ENCODE peak calls at places on chromosome 1, in ten cellular contexts. S is CD4-positive, alpha-beta memory T cell; M is kidney epithelial cell; N is lung; J is Panc1; Z is right cardiac atrium; U is heart left ventricle; G is H9; V is uterus; I is upper lobe of right lung. K is an unnamed sample. For H3K27me3, the result is how much of the 10 kb centered on the place peaks cover.

GRCh38 chr1:34910425-34910824 is 19.0 kb downstream of the DLGAP3 start:
- DNase-seq in S (no peak), M (no peak), N (no peak), J (no peak), Z (no peak), U (no peak), G (no peak), V (no peak), I (no peak), K (no peak)

GRCh38 chr1:76239470-76239918 is 164.9 kb downstream of the ST6GALNAC3 start:
- DNase-seq in S (no peak), M (no peak), N (no peak), J (no peak), Z (no peak), U (no peak), G (no peak), V (no peak), I (no peak), K (no peak)

GRCh38 chr1:241702436-241702835 is 50.4 kb downstream of the WDR64 start:
- DNase-seq in S (no peak), M (no peak), N (no peak), J (no peak), Z (no peak), U (no peak), G (no peak), V (no peak), I (no peak), K (no peak)

GRCh38 chr1:15997637-15998280 is 6.3 kb upstream of the SRARP start:
- DNase-seq in S (no peak), M (no peak), N (no peak), J (no peak), Z (no peak), U (no peak), G (no peak), V (no peak), I (no peak), K (no peak)

GRCh38 chr1:226519741-226520598 is 28.6 kb upstream of the STUM start:
- DNase-seq in S (no peak), M (no peak), N (no peak), J (no peak), Z (no peak), U (no peak), G (peak), V (no peak), I (no peak), K (no peak)

GRCh38 chr1:74613894-74614293 is 59.7 kb downstream of the ERICH3 start:
- DNase-seq in S (no peak), M (no peak), N (no peak), J (no peak), Z (no peak), U (no peak), G (no peak), V (no peak), I (no peak), K (no peak)

GRCh38 chr1:165174485-165174884 is 182.0 kb downstream of the LMX1A start:
- DNase-seq in S (no peak), M (no peak), N (no peak), J (no peak), Z (no peak), U (no peak), G (no peak), V (no peak), I (no peak), K (no peak)

GRCh38 chr1:155022136-155022926 is 11.2 kb downstream of the DCST2 start:
- DNase-seq in S (no peak), M (no peak), N (no peak), J (no peak), Z (no peak), U (no peak), G (no peak), V (no peak), I (no peak), K (no peak)

GRCh38 chr1:18293291-18293690 is 185.7 kb downstream of the IGSF21 start:
- DNase-seq in S (no peak), M (no peak), N (no peak), J (no peak), Z (no peak), U (no peak), G (no peak), V (no peak), I (no peak), K (no peak)

GRCh38 chr1:178189814-178190213 is 95.9 kb downstream of the RASAL2 start:
- DNase-seq in S (no peak), M (no peak), N (no peak), J (no peak), Z (no peak), U (no peak), G (peak), V (no peak), I (no peak), K (no peak)

GRCh38 chr1:154652893-154653292 is 44.9 kb upstream of the ADAR start:
- DNase-seq in S (no peak), M (no peak), N (no peak), J (no peak), Z (no peak), U (no peak), G (no peak), V (no peak), I (no peak), K (no peak)

GRCh38 chr1:48947761-48948537 is 171.3 kb upstream of the BEND5 start:
- DNase-seq in S (no peak), M (no peak), N (no peak), J (no peak), Z (no peak), U (no peak), G (peak), V (no peak), I (no peak), K (no peak)

GRCh38 chr1:76176020-76176419 is 101.5 kb downstream of the ST6GALNAC3 start:
- DNase-seq in S (no peak), M (no peak), N (no peak), J (no peak), Z (no peak), U (no peak), G (no peak), V (no peak), I (no peak), K (no peak)

GRCh38 chr1:101314244-101314643 is 77.4 kb downstream of the S1PR1 start:
- DNase-seq in S (no peak), M (no peak), N (no peak), J (no peak), Z (no peak), U (no peak), G (no peak), V (no peak), I (no peak), K (no peak)

GRCh38 chr1:41284121-41284520 is 42.0 kb upstream of the SCMH1 start:
- DNase-seq in S (no peak), M (no peak), N (no peak), J (no peak), Z (no peak), U (no peak), G (no peak), V (no peak), I (no peak), K (no peak)

GRCh38 chr1:246398126-246398813 is 108.8 kb downstream of the SMYD3 start:
- DNase-seq in S (no peak), M (no peak), N (no peak), J (no peak), Z (no peak), U (no peak), G (no peak), V (no peak), I (no peak), K (no peak)

GRCh38 chr1:15820478-15820877 is 13.0 kb upstream of the UQCRHL start:
- DNase-seq in S (no peak), M (no peak), N (no peak), J (no peak), Z (no peak), U (no peak), G (no peak), V (peak), I (no peak), K (no peak)

GRCh38 chr1:208431721-208432120 is 187.5 kb upstream of the PLXNA2 start:
- DNase-seq in S (no peak), M (peak), N (no peak), J (no peak), Z (no peak), U (no peak), G (no peak), V (no peak), I (no peak), K (no peak)

GRCh38 chr1:54247858-54248257 is 47.9 kb downstream of the MRPL37 start:
- DNase-seq in S (no peak), M (no peak), N (no peak), J (no peak), Z (no peak), U (no peak), G (no peak), V (no peak), I (no peak), K (no peak)

GRCh38 chr1:2468041-2468472 is 8.0 kb upstream of the PLCH2 start:
- DNase-seq in S (peak), M (no peak), N (no peak), J (no peak), Z (no peak), U (no peak), G (peak), V (no peak), I (no peak), K (peak)

GRCh38 chr1:2471159-2471471 is 5.0 kb upstream of the PLCH2 start:
- DNase-seq in S (no peak), M (no peak), N (no peak), J (no peak), Z (no peak), U (no peak), G (no peak), V (no peak), I (no peak), K (no peak)

GRCh38 chr1:2468540-2468939 is 7.5 kb upstream of the PLCH2 start:
- DNase-seq in S (no peak), M (no peak), N (no peak), J (no peak), Z (no peak), U (no peak), G (no peak), V (no peak), I (no peak), K (no peak)

GRCh38 chr1:2470290-2471158 is 5.6 kb upstream of the PLCH2 start:
- DNase-seq in S (no peak), M (no peak), N (no peak), J (no peak), Z (no peak), U (no peak), G (no peak), V (no peak), I (no peak), K (no peak)

GRCh38 chr1:2469103-2469940 is 6.8 kb upstream of the PLCH2 start:
- DNase-seq in S (no peak), M (no peak), N (no peak), J (no peak), Z (no peak), U (no peak), G (no peak), V (no peak), I (no peak), K (no peak)
- H3K27me3 ChIP-seq in S (under half), M (half or more), N (under half), J (under half), Z (under half), U (half or more), G (under half), V (under half), I (half or more), K (under half)

DNA sequence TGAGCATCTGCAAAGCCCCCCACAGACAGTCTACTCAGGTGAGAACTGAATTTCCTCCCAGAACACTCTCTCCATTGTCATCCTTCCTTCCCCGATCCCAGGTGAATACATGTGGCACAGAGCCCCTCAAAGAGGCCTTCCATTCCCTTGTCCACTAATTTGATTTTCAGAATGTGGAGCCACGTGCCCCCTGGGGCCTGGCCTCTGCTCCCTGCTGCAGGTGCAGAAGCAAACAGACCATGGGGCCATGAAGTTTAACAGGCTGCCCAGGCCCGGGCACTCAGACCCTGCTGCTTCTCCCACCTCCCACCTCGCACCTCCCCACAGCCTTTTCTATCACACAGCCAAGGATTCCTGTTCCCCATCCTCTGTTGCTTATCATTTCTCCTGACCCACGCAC is 243.8 kb upstream of the RAB4A start:
- DNase-seq in S (no peak), M (no peak), N (no peak), J (no peak), Z (no peak), U (no peak), G (no peak), V (no peak), I (no peak), K (no peak)
- H3K27me3 ChIP-seq in S (under half), M (under half), N (under half), J (under half), Z (under half), U (under half), G (under half), V (under half), I (under half), K (under half)

GRCh38 chr1:20229191-20229590 is 42.9 kb upstream of the PLA2G2C start:
- DNase-seq in S (no peak), M (no peak), N (no peak), J (no peak), Z (no peak), U (no peak), G (no peak), V (no peak), I (no peak), K (no peak)
- H3K27me3 ChIP-seq in S (under half), M (under half), N (under half), J (under half), Z (under half), U (under half), G (under half), V (under half), I (under half), K (under half)

GRCh38 chr1:8342325-8342724 is 24.4 kb downstream of the SLC45A1 start:
- DNase-seq in S (no peak), M (no peak), N (no peak), J (no peak), Z (no peak), U (no peak), G (peak), V (peak), I (no peak), K (no peak)
- H3K27me3 ChIP-seq in S (under half), M (under half), N (under half), J (under half), Z (under half), U (under half), G (under half), V (under half), I (under half), K (under half)

DNA sequence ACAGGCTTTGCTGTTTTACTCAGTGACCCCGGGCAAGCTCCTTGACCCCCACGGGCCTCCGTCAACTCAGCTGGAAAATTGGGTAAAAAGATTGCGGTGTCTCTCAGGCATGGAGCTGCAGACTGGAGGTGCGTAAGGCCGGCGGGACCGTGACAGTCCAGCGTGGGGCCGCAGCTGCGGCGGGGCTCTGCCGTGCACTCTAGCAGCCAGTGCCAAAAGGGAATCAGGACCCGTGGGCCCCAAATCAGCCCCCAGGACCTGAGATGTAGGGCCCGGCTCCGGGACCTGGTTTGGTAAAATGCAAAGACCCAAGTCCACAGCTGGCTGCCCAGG is 158.3 kb downstream of the PRDM16 start:
- DNase-seq in S (no peak), M (no peak), N (no peak), J (no peak), Z (no peak), U (no peak), G (no peak), V (no peak), I (no peak), K (no peak)
- H3K27me3 ChIP-seq in S (under half), M (under half), N (under half), J (under half), Z (under half), U (under half), G (under half), V (under half), I (under half), K (under half)

GRCh38 chr1:119004129-119004527 is 16.0 kb upstream of the TBX15 start:
- DNase-seq in S (no peak), M (no peak), N (no peak), J (no peak), Z (no peak), U (no peak), G (no peak), V (no peak), I (no peak), K (no peak)

GRCh38 chr1:119007343-119007671 is 19.2 kb upstream of the TBX15 start:
- DNase-seq in S (no peak), M (no peak), N (no peak), J (no peak), Z (no peak), U (no peak), G (no peak), V (no peak), I (no peak), K (no peak)

GRCh38 chr1:119006406-119007279 is 18.5 kb upstream of the TBX15 start:
- DNase-seq in S (no peak), M (no peak), N (no peak), J (no peak), Z (peak), U (no peak), G (peak), V (no peak), I (no peak), K (no peak)

GRCh38 chr1:119004781-119005180 is 16.6 kb upstream of the TBX15 start:
- DNase-seq in S (no peak), M (no peak), N (no peak), J (no peak), Z (no peak), U (no peak), G (no peak), V (no peak), I (no peak), K (no peak)

GRCh38 chr1:119005870-119006405 is 17.8 kb upstream of the TBX15 start:
- DNase-seq in S (no peak), M (no peak), N (no peak), J (no peak), Z (no peak), U (no peak), G (no peak), V (no peak), I (no peak), K (no peak)
- H3K27me3 ChIP-seq in S (under half), M (half or more), N (under half), J (under half), Z (under half), U (half or more), G (half or more), V (half or more), I (half or more), K (under half)

K was measured in CD8-positive, alpha-beta memory T cell.